ENCODE peak calls at places on chromosomes 4 and X, in four cellular contexts. One of them, this sample, is unnamed.

GRCh38 chr4:123505457-123506310 is 109.1 kb downstream of the SPRY1 start:
- DNase-seq in T47D: peak
- DNase-seq in AG09319: no peak
- DNase-seq in amygdala: peak
- DNase-seq in this sample: peak

GRCh38 chr4:5821665-5822358 is 71.1 kb downstream of the CRMP1 start:
- DNase-seq in T47D: peak
- DNase-seq in AG09319: no peak
- DNase-seq in amygdala: no peak
- DNase-seq in this sample: no peak

GRCh38 chrX:44651347-44651746 is 108.7 kb upstream of the FUNDC1 start:
- DNase-seq in amygdala: no peak
- DNase-seq in AG09319: no peak
- DNase-seq in T47D: peak
- DNase-seq in this sample: peak

GRCh38 chr4:168200685-168201084 is 108.3 kb downstream of the ANXA10 start:
- DNase-seq in amygdala: no peak
- DNase-seq in T47D: peak
- DNase-seq in AG09319: no peak
- DNase-seq in this sample: no peak

GRCh38 chr4:15031197-15031596 is 28.9 kb downstream of the CPEB2 start:
- DNase-seq in amygdala: no peak
- DNase-seq in T47D: no peak
- DNase-seq in AG09319: no peak
- DNase-seq in this sample: no peak

GRCh38 chrX:40107291-40108083 is 9.7 kb upstream of the BCOR start:
- DNase-seq in AG09319: no peak
- DNase-seq in T47D: peak
- DNase-seq in amygdala: no peak
- DNase-seq in this sample: peak

GRCh38 chrX:68634649-68635227 is 12.7 kb upstream of the STARD8 start:
- DNase-seq in AG09319: no peak
- DNase-seq in amygdala: no peak
- DNase-seq in T47D: no peak
- DNase-seq in this sample: no peak

GRCh38 chrX:46903458-46904242 is 8.6 kb upstream of the JADE3 start:
- DNase-seq in T47D: peak
- DNase-seq in AG09319: peak
- DNase-seq in amygdala: peak
- DNase-seq in this sample: peak

GRCh38 chr4:144975718-144976117 is 122.3 kb downstream of the ANAPC10 start:
- DNase-seq in T47D: no peak
- DNase-seq in AG09319: no peak
- DNase-seq in amygdala: no peak
- DNase-seq in this sample: no peak

GRCh38 chr4:78827191-78827590 is 51.0 kb downstream of the BMP2K start:
- DNase-seq in amygdala: no peak
- DNase-seq in T47D: no peak
- DNase-seq in AG09319: no peak
- DNase-seq in this sample: no peak

GRCh38 chrX:24996096-24996709 is 19.6 kb downstream of the ARX start:
- DNase-seq in AG09319: no peak
- DNase-seq in amygdala: no peak
- DNase-seq in T47D: no peak
- DNase-seq in this sample: no peak

GRCh38 chr4:61210186-61210939 is 10.2 kb downstream of the ADGRL3 start:
- DNase-seq in T47D: peak
- DNase-seq in amygdala: peak
- DNase-seq in AG09319: no peak
- DNase-seq in this sample: peak

GRCh38 chr4:43089730-43090129 is 197.2 kb downstream of the GRXCR1 start:
- DNase-seq in T47D: no peak
- DNase-seq in amygdala: no peak
- DNase-seq in AG09319: no peak
- DNase-seq in this sample: no peak

GRCh38 chrX:145213504-145213903 is 33.8 kb upstream of the SPANXN1 start:
- DNase-seq in AG09319: no peak
- DNase-seq in amygdala: no peak
- DNase-seq in T47D: peak
- DNase-seq in this sample: no peak

GRCh38 chr4:118033148-118034060 is 882 bp upstream of the NDST3 start:
- DNase-seq in T47D: peak
- DNase-seq in amygdala: peak
- DNase-seq in AG09319: no peak
- DNase-seq in this sample: peak

GRCh38 chr4:94420356-94420755 is 31.4 kb upstream of the PDLIM5 start:
- DNase-seq in AG09319: no peak
- DNase-seq in amygdala: no peak
- DNase-seq in T47D: no peak
- DNase-seq in this sample: no peak

GRCh38 chrX:116749943-116750342 is 287.2 kb upstream of the CT83 start:
- DNase-seq in T47D: peak
- DNase-seq in amygdala: no peak
- DNase-seq in AG09319: no peak
- DNase-seq in this sample: no peak

GRCh38 chr4:88357262-88357661 is 21.4 kb upstream of the HERC6 start:
- DNase-seq in AG09319: no peak
- DNase-seq in amygdala: no peak
- DNase-seq in T47D: no peak
- DNase-seq in this sample: no peak

GRCh38 chr4:103934178-103934789 is 214.5 kb upstream of the TACR3 start:
- DNase-seq in T47D: peak
- DNase-seq in AG09319: peak
- DNase-seq in amygdala: no peak
- DNase-seq in this sample: peak

This sample was measured in hippocampal formation.